ENCODE peak calls at places on chromosomes 16 and 17, in seven cellular contexts. U is fibroblast of lung; I is prostate gland; P is effector memory CD4-positive, alpha-beta T cell; C is tibial nerve; E is colonic mucosa; A is body of pancreas. Z is an unnamed sample. For H3K27me3, the result is how much of the 10 kb centered on the place peaks cover.

GRCh38 chr16:84720180-84720579 is 20.4 kb downstream of the USP10 start:
- DNase-seq in A (peak), C (no peak), P (no peak), I (no peak), U (peak), E (no peak), Z (no peak)

GRCh38 chr16:72008424-72009216 is at the start of gene DHODH:
- DNase-seq in P (peak), U (peak), E (peak), C (peak), A (peak), I (peak), Z (peak)

GRCh38 chr17:996554-997344 is at the start of gene TIMM22:
- DNase-seq in C (peak), E (peak), U (peak), P (peak), I (peak), A (peak), Z (peak)

GRCh38 chr16:1548234-1548633 is 14.8 kb downstream of the TMEM204 start:
- DNase-seq in C (no peak), I (peak), U (no peak), A (no peak), E (no peak), P (no peak), Z (no peak)

GRCh38 chr17:60110586-60110985 is 31.9 kb upstream of the HEATR6 start:
- DNase-seq in I (no peak), E (no peak), U (no peak), C (no peak), P (no peak), A (no peak), Z (no peak)

GRCh38 chr16:759110-759910 is 1.2 kb upstream of the MSLN start:
- DNase-seq in C (no peak), I (peak), U (no peak), A (no peak), P (no peak), E (no peak), Z (no peak)

GRCh38 chr16:81551141-81551808 is 106.7 kb downstream of the CMIP start:
- DNase-seq in U (no peak), I (no peak), E (no peak), A (no peak), C (no peak), P (no peak), Z (no peak)

GRCh38 chr16:85417156-85417860 is 195.8 kb upstream of the GSE1 start:
- DNase-seq in E (no peak), C (no peak), I (no peak), A (no peak), P (no peak), U (no peak), Z (no peak)

GRCh38 chr16:62201911-62202310 is 165.7 kb upstream of the CDH8 start:
- DNase-seq in U (no peak), C (no peak), E (no peak), A (no peak), P (no peak), I (no peak), Z (no peak)

GRCh38 chr16:19210175-19210924 is 42.3 kb downstream of the SYT17 start:
- DNase-seq in E (no peak), A (no peak), C (no peak), P (no peak), U (peak), I (no peak), Z (no peak)

GRCh38 chr17:2453325-2453724 is 52.5 kb upstream of the MNT start:
- DNase-seq in C (no peak), U (no peak), A (no peak), E (no peak), P (no peak), I (no peak), Z (no peak)

GRCh38 chr16:85902366-85903155 is 3.6 kb downstream of the IRF8 start:
- DNase-seq in A (peak), U (no peak), P (peak), I (no peak), C (no peak), E (no peak), Z (peak)

GRCh38 chr17:19738073-19738449 is 10.0 kb downstream of the ALDH3A1 start:
- DNase-seq in I (no peak), U (no peak), C (no peak), A (no peak), P (no peak), E (no peak), Z (no peak)

GRCh38 chr16:83019963-83020362 is 393.2 kb downstream of the CDH13 start:
- DNase-seq in C (no peak), I (no peak), E (no peak), P (no peak), A (no peak), U (no peak), Z (no peak)

GRCh38 chr16:57325458-57325857 is 33.1 kb upstream of the CCL22 start:
- DNase-seq in U (peak), P (no peak), E (no peak), A (no peak), I (no peak), C (no peak), Z (no peak)

GRCh38 chr17:74373838-74374606 is 6.7 kb downstream of the GPR142 start:
- DNase-seq in I (no peak), A (peak), E (peak), U (no peak), C (no peak), P (no peak), Z (peak)

GRCh38 chr17:74995847-74996246 is 8.4 kb downstream of the CDR2L start:
- DNase-seq in P (no peak), A (no peak), I (no peak), C (no peak), E (no peak), U (no peak), Z (no peak)

GRCh38 chr16:17396762-17397498 is 73.8 kb downstream of the XYLT1 start:
- DNase-seq in P (peak), U (peak), E (peak), I (peak), A (peak), C (no peak), Z (peak)

GRCh38 chr16:17529982-17530760 is 59.4 kb upstream of the XYLT1 start:
- DNase-seq in A (no peak), C (no peak), I (no peak), E (no peak), P (no peak), U (no peak), Z (peak)

GRCh38 chr17:2796164-2797140 is at the start of gene RAP1GAP2:
- DNase-seq in U (no peak), A (peak), E (peak), P (peak), C (peak), I (no peak), Z (peak)

GRCh38 chr16:30032083-30032819 is 1.2 kb upstream of the TLCD3B start:
- DNase-seq in E (peak), I (no peak), P (peak), A (peak), C (no peak), U (peak), Z (peak)

GRCh38 chr16:26464576-26465266 is 602.0 kb upstream of the C16orf82 start:
- DNase-seq in E (no peak), C (no peak), P (no peak), U (no peak), I (no peak), A (no peak), Z (no peak)

GRCh38 chr17:49229076-49229804 is 1.3 kb downstream of the PHOSPHO1 start:
- DNase-seq in U (no peak), I (no peak), C (no peak), A (no peak), E (no peak), P (no peak), Z (no peak)

GRCh38 chr17:20092292-20092867 is 83.2 kb downstream of the SPECC1 start:
- DNase-seq in I (no peak), P (no peak), A (no peak), U (no peak), E (no peak), C (no peak), Z (no peak)

GRCh38 chr16:27028713-27029112 is 38.0 kb upstream of the C16orf82 start:
- DNase-seq in U (no peak), C (no peak), E (no peak), A (no peak), P (no peak), I (no peak), Z (no peak)

GRCh38 chr17:1074886-1075665 is 78.1 kb downstream of the TIMM22 start:
- DNase-seq in P (no peak), A (no peak), E (no peak), I (no peak), C (no peak), U (no peak), Z (peak)

GRCh38 chr17:29867643-29868181 is 62.3 kb downstream of the SSH2 start:
- DNase-seq in E (no peak), P (no peak), A (no peak), I (no peak), C (no peak), U (peak), Z (no peak)

GRCh38 chr16:4032768-4033167 is 83.5 kb downstream of the ADCY9 start:
- DNase-seq in U (peak), C (no peak), P (no peak), E (peak), I (peak), A (peak), Z (peak)

GRCh38 chr17:63820963-63821561 is 6.2 kb upstream of the PSMC5 start:
- DNase-seq in P (no peak), U (no peak), A (no peak), C (no peak), E (no peak), I (no peak), Z (no peak)
- H3K27ac ChIP-seq in P (no peak), U (no peak), A (no peak), C (no peak), E (no peak), I (no peak), Z (no peak)

DNA sequence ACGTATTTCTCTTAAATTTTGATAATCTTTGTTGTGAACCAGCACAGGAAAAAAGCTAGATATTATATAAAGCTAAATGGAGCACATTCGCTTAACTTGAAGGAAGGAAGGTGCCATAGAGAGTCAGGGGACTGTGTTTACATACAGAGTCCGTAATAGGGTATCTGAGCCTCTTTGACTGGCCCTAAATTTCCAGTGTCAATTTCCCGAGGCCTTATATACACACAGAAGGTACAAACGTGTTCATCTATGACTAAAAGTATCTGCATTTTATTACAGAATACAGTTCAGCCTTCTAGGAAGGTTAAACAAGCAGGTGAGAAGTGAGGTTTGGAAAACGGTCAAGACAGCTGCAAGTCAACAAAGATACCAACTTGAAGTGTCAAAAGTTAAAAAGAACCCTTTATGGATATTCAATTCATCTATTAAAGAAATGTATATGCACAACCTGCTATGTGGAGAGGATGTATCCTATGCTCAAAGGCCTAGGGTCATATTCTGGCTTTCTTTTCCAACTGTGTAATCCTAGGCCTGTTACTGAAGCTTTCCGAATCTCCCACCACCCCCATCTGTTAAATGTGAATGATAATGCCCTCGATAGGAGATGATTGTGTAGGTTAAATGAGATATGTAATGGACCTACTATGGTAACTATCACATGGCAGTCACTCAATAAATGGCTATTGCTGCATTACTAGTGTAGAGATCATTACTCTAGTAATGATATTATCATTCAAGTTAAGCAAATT is 263.7 kb upstream of the MAF start:
- DNase-seq in A (no peak), P (no peak), I (no peak), U (no peak), C (no peak), E (no peak), Z (no peak)
- H3K27me3 ChIP-seq in A (under half), P (under half), I (under half), U (under half), C (under half), E (under half), Z (under half)

DNA sequence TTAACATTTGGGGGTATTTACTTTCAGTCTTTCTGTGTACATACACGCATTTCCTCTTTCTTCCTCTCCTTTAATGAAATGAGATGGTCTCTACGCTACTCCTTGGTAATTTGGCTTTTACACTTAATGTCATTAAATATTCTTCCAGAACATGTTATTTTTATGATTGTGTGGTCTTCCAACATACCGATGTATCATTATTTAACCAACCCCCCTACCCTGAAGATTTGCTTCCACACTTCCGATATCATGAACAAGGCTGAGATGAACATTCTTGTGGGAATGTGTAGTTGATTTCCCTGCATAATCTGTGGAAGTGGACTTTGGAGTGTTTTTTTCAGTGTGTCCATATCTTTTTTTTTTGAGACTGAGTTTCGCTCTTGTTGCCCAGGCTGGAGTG is 2.3 kb upstream of the PGS1 start:
- DNase-seq in U (no peak), C (no peak), E (no peak), A (no peak), I (no peak), P (no peak), Z (peak)
- H3K27ac ChIP-seq in U (peak), C (no peak), E (peak), A (no peak), I (no peak), P (no peak), Z (no peak)

GRCh38 chr16:54425068-54425467 is 138.5 kb upstream of the IRX3 start:
- DNase-seq in P (no peak), I (no peak), U (no peak), E (no peak), C (no peak), A (no peak), Z (no peak)

GRCh38 chr16:54429029-54429428 is 142.4 kb upstream of the IRX3 start:
- DNase-seq in C (no peak), P (no peak), U (no peak), I (peak), A (no peak), E (no peak), Z (no peak)

GRCh38 chr16:54425681-54426549 is 139.3 kb upstream of the IRX3 start:
- DNase-seq in P (no peak), I (peak), E (no peak), A (peak), U (no peak), C (no peak), Z (no peak)

GRCh38 chr16:54424043-54424451 is 137.5 kb upstream of the IRX3 start:
- DNase-seq in C (no peak), P (no peak), U (no peak), A (no peak), E (no peak), I (no peak), Z (no peak)

GRCh38 chr16:54426550-54426843 is 139.9 kb upstream of the IRX3 start:
- DNase-seq in U (no peak), I (no peak), C (no peak), A (no peak), E (no peak), P (no peak), Z (no peak)
- H3K27me3 ChIP-seq in U (under half), I (under half), C (under half), A (under half), E (under half), P (under half), Z (under half)

GRCh38 chr17:6366144-6366755 is 68.7 kb downstream of the AIPL1 start:
- DNase-seq in A (peak), U (peak), I (no peak), E (no peak), C (no peak), P (no peak), Z (no peak)
- H3K27ac ChIP-seq in A (no peak), U (no peak), I (no peak), E (no peak), C (no peak), P (no peak), Z (no peak)

GRCh38 chr17:66965801-66966528 is 1.5 kb downstream of the CACNG4 start:
- DNase-seq in P (no peak), U (no peak), C (no peak), A (peak), I (no peak), E (peak), Z (no peak)

GRCh38 chr17:66964930-66965800 is 658 bp downstream of the CACNG4 start:
- DNase-seq in A (peak), E (peak), U (no peak), I (peak), P (no peak), C (no peak), Z (no peak)

GRCh38 chr17:66963521-66964082 is 905 bp upstream of the CACNG4 start:
- DNase-seq in C (no peak), E (no peak), P (no peak), I (no peak), A (no peak), U (no peak), Z (no peak)

GRCh38 chr17:66966529-66967418 is 2.3 kb downstream of the CACNG4 start:
- DNase-seq in P (no peak), E (no peak), C (no peak), U (no peak), A (no peak), I (no peak), Z (no peak)

DNA sequence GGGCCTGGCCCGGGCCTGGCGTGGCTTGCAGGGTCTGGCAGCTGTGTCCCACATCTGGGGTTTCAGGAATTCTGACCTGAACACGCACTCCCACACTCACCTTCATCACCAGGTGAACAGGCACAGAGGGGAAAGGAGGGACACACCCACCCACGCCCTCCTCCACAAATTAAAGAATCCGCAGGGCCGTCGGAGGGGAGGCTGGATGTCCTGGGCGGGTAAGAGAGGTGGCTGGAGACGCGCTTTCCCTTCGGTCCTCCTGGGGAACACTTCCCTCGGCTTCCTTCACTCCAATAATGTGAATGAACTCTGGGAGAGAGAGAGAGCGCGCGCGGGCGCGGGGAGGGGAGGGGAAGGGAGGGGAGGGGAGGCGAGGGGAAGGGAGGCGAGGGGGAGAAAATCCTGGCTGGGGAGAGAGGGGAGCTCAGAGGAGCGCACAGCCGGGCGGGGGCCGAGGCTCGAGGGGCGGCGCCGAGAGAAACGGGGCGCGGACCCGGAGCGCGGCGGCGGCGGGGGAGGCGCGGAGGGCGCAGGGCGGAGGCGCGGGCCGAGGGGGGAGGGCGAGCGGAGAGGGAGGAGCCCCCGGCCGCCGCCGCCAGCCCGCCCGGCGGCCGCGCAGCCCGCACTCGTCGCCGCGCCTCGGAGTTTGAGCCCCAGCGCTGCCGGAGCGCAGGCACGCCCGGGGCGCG is at the start of gene CACNG4:
- DNase-seq in P (no peak), E (no peak), A (peak), C (no peak), I (no peak), U (no peak), Z (no peak)
- H3K27me3 ChIP-seq in P (under half), E (under half), A (under half), C (half or more), I (under half), U (half or more), Z (under half)

GRCh38 chr17:30957741-30958140 is 13.1 kb upstream of the RNF135 start:
- DNase-seq in U (no peak), C (no peak), I (no peak), A (no peak), E (no peak), P (no peak), Z (no peak)
- H3K27ac ChIP-seq in U (no peak), C (no peak), I (no peak), A (no peak), E (no peak), P (no peak), Z (no peak)

GRCh38 chr17:79388556-79389295 is 222.1 kb downstream of the RBFOX3 start:
- DNase-seq in A (peak), I (peak), C (no peak), U (peak), P (no peak), E (peak), Z (peak)

GRCh38 chr17:79385962-79386563 is 224.8 kb downstream of the RBFOX3 start:
- DNase-seq in C (no peak), U (no peak), P (no peak), A (no peak), E (no peak), I (no peak), Z (no peak)

GRCh38 chr17:79389896-79390295 is 221.0 kb downstream of the RBFOX3 start:
- DNase-seq in C (no peak), U (no peak), I (no peak), A (no peak), E (no peak), P (no peak), Z (no peak)

GRCh38 chr17:79391376-79391775 is 219.5 kb downstream of the RBFOX3 start:
- DNase-seq in C (no peak), I (no peak), E (no peak), A (no peak), U (no peak), P (no peak), Z (no peak)

DNA sequence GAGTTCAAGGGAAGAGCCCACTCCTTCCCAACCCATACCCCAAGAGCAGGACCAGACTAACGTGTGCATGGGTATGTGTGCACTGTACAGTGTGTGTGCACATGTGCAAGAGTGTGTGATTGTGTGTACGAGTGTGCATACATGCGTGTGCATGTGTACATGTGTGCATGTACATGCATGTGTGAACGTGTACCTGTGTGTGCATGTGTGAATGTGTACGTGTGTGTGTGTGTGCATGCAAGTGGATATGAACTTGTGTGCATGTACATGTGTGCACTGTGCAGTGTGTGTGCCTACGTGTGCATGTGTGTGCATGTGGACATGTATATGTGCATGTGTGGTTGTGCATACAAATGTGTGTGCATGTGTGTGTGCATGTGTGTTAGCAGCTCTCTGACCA is 223.1 kb downstream of the RBFOX3 start:
- DNase-seq in I (no peak), A (no peak), E (no peak), U (no peak), P (no peak), C (no peak), Z (no peak)
- H3K27me3 ChIP-seq in I (under half), A (under half), E (under half), U (under half), P (under half), C (half or more), Z (under half)